ENCODE peak calls at places on chromosomes 13 and 19, in five cellular contexts. D is central memory CD8-positive, alpha-beta T cell; Z is AG04449; A is endothelial cell of umbilical vein; Q is NCI-H82. G is an unnamed sample.

GRCh38 chr13:93260591-93260990 is 34.0 kb downstream of the GPC6 start:
- DNase-seq in A (no peak), Z (no peak), D (no peak), Q (no peak), G (no peak)

GRCh38 chr19:41354343-41354974 is 737 bp upstream of the TGFB1 start:
- DNase-seq in Z (no peak), A (no peak), Q (no peak), D (no peak), G (no peak)

GRCh38 chr19:31103228-31103627 is 246.0 kb downstream of the TSHZ3 start:
- DNase-seq in Q (no peak), D (no peak), A (no peak), Z (no peak), G (no peak)

GRCh38 chr13:109271061-109271460 is 515.3 kb downstream of the IRS2 start:
- DNase-seq in Q (no peak), D (no peak), A (no peak), Z (no peak), G (no peak)

GRCh38 chr13:21117104-21117809 is 55.9 kb upstream of the LATS2 start:
- DNase-seq in D (no peak), Z (no peak), Q (peak; percentile 56), A (no peak), G (no peak)

GRCh38 chr13:106526748-106527488 is 8.5 kb downstream of the EFNB2 start:
- DNase-seq in A (no peak), D (no peak), Q (no peak), Z (no peak), G (no peak)

GRCh38 chr19:18776288-18776594 is 14.9 kb downstream of the COMP start:
- DNase-seq in D (no peak), Q (peak; percentile 47), A (no peak), Z (no peak), G (no peak)

GRCh38 chr13:74134777-74135305 is 637 bp upstream of the KLF12 start:
- DNase-seq in A (no peak), Z (no peak), D (peak; percentile 53), Q (peak; percentile 82), G (no peak)

GRCh38 chr19:42253245-42254082 is 1.5 kb downstream of the ERF start:
- DNase-seq in Z (no peak), A (peak; percentile 49), Q (peak; percentile 91), D (peak; percentile 32), G (no peak)

GRCh38 chr13:97432232-97432916 is 1.6 kb upstream of the RAP2A start:
- DNase-seq in A (no peak), D (no peak), Q (peak; percentile 37), Z (no peak), G (no peak)

GRCh38 chr13:79382545-79383275 is 23.3 kb downstream of the RBM26 start:
- DNase-seq in Z (no peak), D (no peak), A (peak; percentile 35), Q (no peak), G (no peak)

GRCh38 chr13:42681394-42681793 is 100.0 kb upstream of the FAM216B start:
- DNase-seq in D (no peak), Q (peak; percentile 17), A (no peak), Z (no peak), G (no peak)

GRCh38 chr19:35818445-35818844 is 5.8 kb upstream of the PRODH2 start:
- DNase-seq in D (no peak), Q (no peak), Z (no peak), A (no peak), G (no peak)

GRCh38 chr19:55467236-55468053 is 2.9 kb upstream of the C19orf85 start:
- DNase-seq in A (peak; percentile 38), Z (no peak), D (peak; percentile 38), Q (peak; percentile 37), G (no peak)

GRCh38 chr13:40345654-40346372 is 320.6 kb downstream of the FOXO1 start:
- DNase-seq in Z (no peak), A (peak; percentile 78), D (no peak), Q (no peak), G (no peak)

GRCh38 chr13:41299316-41300094 is 11.6 kb upstream of the NAA16 start:
- DNase-seq in D (no peak), A (no peak), Q (no peak), Z (no peak), G (no peak)

GRCh38 chr19:34838248-34838647 is 65.2 kb upstream of the ZNF599 start:
- DNase-seq in D (no peak), A (peak; percentile 10), Z (no peak), Q (peak; percentile 44), G (no peak)

GRCh38 chr13:111940892-111941291 is 126.1 kb upstream of the SOX1 start:
- DNase-seq in A (no peak), Z (no peak), Q (no peak), D (no peak), G (no peak)

GRCh38 chr13:47250141-47250540 is 353.3 kb upstream of the HTR2A start:
- DNase-seq in Z (no peak), A (no peak), Q (no peak), D (no peak), G (peak; percentile 26)

GRCh38 chr13:36026556-36026955 is 104.6 kb downstream of the DCLK1 start:
- DNase-seq in D (no peak), A (no peak), Q (no peak), Z (no peak), G (no peak)

GRCh38 chr13:111462221-111462764 is 141.9 kb downstream of the TEX29 start:
- DNase-seq in D (no peak), A (no peak), Z (no peak), Q (no peak), G (no peak)

GRCh38 chr19:29176981-29177754 is 35.8 kb downstream of the UQCRFS1 start:
- DNase-seq in Z (no peak), Q (no peak), D (no peak), A (no peak), G (no peak)

GRCh38 chr13:44373601-44374347 is at the start of gene SERP2:
- DNase-seq in A (no peak), D (no peak), Z (no peak), Q (peak; percentile 56), G (no peak)

GRCh38 chr19:16794456-16794855 is 34.7 kb upstream of the SIN3B start:
- DNase-seq in Q (no peak), Z (no peak), A (no peak), D (no peak), G (no peak)

GRCh38 chr13:40590112-40590862 is 76.2 kb downstream of the FOXO1 start:
- DNase-seq in D (no peak), A (no peak), Z (no peak), Q (no peak), G (no peak)